ENCODE peak calls at places on chromosome X, in eight cellular contexts. P, X, G, O, I, H, Q and L are unnamed samples. For H3K4me1, the result is how much of the 10 kb centered on the place peaks cover.

GRCh38 chrX:41605144-41605543 is 83.6 kb upstream of the GPR34 start:
- DNase-seq in P (no peak), H (no peak), G (no peak), O (no peak), X (no peak), I (no peak), Q (no peak), L (no peak)

GRCh38 chrX:136065044-136065671 is 79.9 kb downstream of the SLC9A6 start:
- DNase-seq in H (peak), O (no peak), Q (no peak), X (no peak), G (no peak), I (no peak), P (no peak), L (peak)

GRCh38 chrX:19381326-19381725 is 37.6 kb downstream of the PDHA1 start:
- DNase-seq in X (peak), H (no peak), Q (no peak), P (no peak), G (no peak), I (no peak), O (no peak), L (peak)

GRCh38 chrX:24100713-24101112 is 46.0 kb downstream of the EIF2S3 start:
- DNase-seq in P (no peak), X (no peak), I (no peak), H (no peak), O (no peak), G (no peak), Q (no peak), L (no peak)

GRCh38 chrX:26649534-26649933 is 433.6 kb downstream of the MAGEB5 start:
- DNase-seq in X (no peak), P (no peak), G (no peak), O (peak), H (no peak), Q (no peak), I (peak), L (no peak)

GRCh38 chrX:39473812-39474211 is 623.9 kb downstream of the BCOR start:
- DNase-seq in Q (no peak), P (no peak), X (no peak), H (no peak), I (no peak), G (no peak), O (no peak), L (no peak)

GRCh38 chrX:48530736-48531135 is 8.8 kb upstream of the TBC1D25 start:
- DNase-seq in P (no peak), I (no peak), X (no peak), G (no peak), H (no peak), Q (no peak), O (no peak), L (peak)

GRCh38 chrX:68332156-68332823 is 101.0 kb downstream of the OPHN1 start:
- DNase-seq in H (no peak), G (no peak), X (no peak), I (no peak), Q (no peak), P (no peak), O (no peak), L (no peak)

GRCh38 chrX:111568356-111568755 is 56.9 kb downstream of the SERTM2 start:
- DNase-seq in I (peak), H (no peak), O (peak), X (no peak), Q (no peak), G (no peak), P (no peak), L (no peak)

GRCh38 chrX:57929373-57929772 is 19.1 kb upstream of the ZXDA start:
- DNase-seq in O (no peak), H (no peak), Q (no peak), X (no peak), G (no peak), I (no peak), P (no peak), L (no peak)

GRCh38 chrX:95950679-95951078 is 734.0 kb upstream of the DIAPH2 start:
- DNase-seq in O (no peak), I (no peak), X (no peak), Q (no peak), H (no peak), P (no peak), G (no peak), L (no peak)

GRCh38 chrX:150063673-150064072 is 125.4 kb upstream of the EOLA2 start:
- DNase-seq in X (no peak), Q (no peak), I (no peak), G (no peak), O (no peak), P (no peak), H (no peak), L (no peak)

GRCh38 chrX:29659911-29660310 is 555.5 kb upstream of the MAGEB2 start:
- DNase-seq in O (no peak), G (no peak), Q (no peak), I (no peak), H (no peak), P (no peak), X (no peak), L (no peak)

GRCh38 chrX:152637649-152638442 is at the start of gene GABRQ:
- DNase-seq in P (peak), H (no peak), I (peak), O (peak), Q (no peak), G (no peak), X (peak), L (no peak)

GRCh38 chrX:155874571-155875244 is 6.4 kb upstream of the VAMP7 start:
- DNase-seq in I (no peak), O (peak), H (no peak), G (no peak), Q (no peak), P (no peak), X (no peak), L (no peak)

GRCh38 chrX:101659601-101660063 is at the start of gene ARMCX2:
- DNase-seq in O (peak), G (peak), P (peak), I (no peak), X (peak), H (peak), Q (no peak), L (peak)

GRCh38 chrX:103774070-103774642 is 2.5 kb upstream of the PLP1 start:
- DNase-seq in H (no peak), I (peak), O (peak), G (no peak), P (no peak), X (no peak), Q (no peak), L (no peak)

DNA sequence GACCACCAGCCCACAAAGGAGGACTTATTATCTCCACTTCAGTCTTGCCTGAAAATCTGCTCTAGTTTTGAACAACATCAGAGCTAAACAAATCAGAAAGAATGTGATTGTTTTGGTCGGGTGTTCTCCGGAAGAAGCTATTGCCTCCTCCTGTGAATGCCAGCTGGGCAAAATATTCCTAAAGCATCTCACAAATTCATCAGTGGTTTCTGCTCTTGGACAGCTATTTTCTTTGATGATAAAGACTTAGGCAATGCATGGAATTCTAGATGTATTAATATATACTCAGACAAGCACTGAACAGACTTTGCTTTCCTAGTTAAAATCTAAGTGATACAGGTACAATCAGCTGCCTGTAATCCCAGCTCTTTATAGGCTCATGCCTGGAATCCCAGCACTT is 71.8 kb downstream of the ASMT start:
- DNase-seq in Q (no peak), O (no peak), H (no peak), X (no peak), P (no peak), I (no peak), G (no peak), L (no peak)
- TF ChIP-seq EP300 in Q (no peak), O (peak), H (no peak), X (no peak), P (no peak), I (no peak), G (no peak), L (no peak)

DNA sequence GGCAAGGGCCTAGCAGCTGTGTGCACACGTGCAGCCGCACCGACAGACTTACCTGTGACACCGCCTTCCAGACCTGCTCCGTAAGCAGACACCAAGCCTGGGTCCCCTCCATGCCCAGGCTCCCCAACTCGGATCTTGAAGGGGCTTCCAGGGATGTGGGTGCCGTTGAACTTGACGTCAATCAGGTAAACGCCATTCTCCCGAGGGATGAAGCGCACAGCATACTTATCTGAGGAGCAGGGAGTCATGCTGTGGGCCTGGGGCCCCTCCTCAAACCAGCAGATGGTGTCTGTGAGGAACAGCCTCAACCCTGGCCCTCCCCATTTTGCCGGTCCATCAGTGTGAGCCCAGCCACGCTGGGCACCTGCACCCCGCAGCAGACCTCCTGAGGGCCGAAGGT is 24.5 kb downstream of the FLNA start:
- DNase-seq in Q (no peak), P (no peak), G (no peak), H (no peak), I (no peak), X (no peak), O (no peak), L (no peak)
- H3K4me1 ChIP-seq in Q (under half), P (under half), G (under half), H (under half), I (half or more), X (under half), O (under half), L (under half)

GRCh38 chrX:4239650-4240540 is 526.4 kb upstream of the PRKX start:
- DNase-seq in Q (no peak), G (no peak), I (no peak), O (no peak), X (no peak), H (no peak), P (no peak), L (no peak)
- TF ChIP-seq EP300 in Q (no peak), G (no peak), I (no peak), O (no peak), X (no peak), H (no peak), P (no peak), L (no peak)

DNA sequence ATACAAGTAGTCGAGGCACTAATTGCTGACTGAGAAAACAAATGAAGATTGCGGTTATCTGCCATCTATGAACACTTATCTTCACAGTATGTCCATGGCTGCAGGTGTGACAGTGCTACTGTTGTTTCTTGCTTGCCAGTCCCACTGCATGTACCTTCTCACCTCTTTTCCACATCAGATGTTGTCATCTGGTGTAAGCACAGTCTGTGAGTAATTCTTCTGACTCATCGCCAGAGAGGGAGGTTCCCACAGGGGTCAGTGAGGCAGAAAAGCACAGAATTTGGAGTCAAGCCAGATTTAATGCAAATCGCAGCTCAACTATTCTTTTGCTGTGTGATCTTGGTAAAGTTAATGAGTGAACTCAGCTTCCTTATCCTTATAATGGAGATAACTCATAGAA is 144.4 kb downstream of the GLRA2 start:
- DNase-seq in Q (no peak), X (no peak), I (peak), H (no peak), O (no peak), G (no peak), P (peak), L (no peak)
- H3K4me1 ChIP-seq in Q (under half), X (under half), I (under half), H (under half), O (under half), G (under half), P (under half), L (under half)